ENCODE peak calls at places on chromosomes 16 and 17, in ten cellular contexts. I, U, P, L, S, K, M, J, W and R are unnamed samples.
A peak's percentile ranks its signal among the peaks of the same experiment; 100 is the strongest.

GRCh38 chr17:75250009-75250471 is 11.4 kb downstream of the GGA3 start:
- DNase-seq in I (peak; percentile 60), U (peak; percentile 88), P (no peak), L (no peak), S (no peak), K (no peak), M (no peak), J (no peak), W (no peak), R (no peak)

GRCh38 chr16:9647981-9648701 is 534.1 kb downstream of the GRIN2A start:
- DNase-seq in I (peak; percentile 34), U (no peak), P (no peak), L (peak; percentile 49), S (no peak), K (no peak), M (peak; percentile 10), J (no peak), W (no peak), R (peak; percentile 27)

GRCh38 chr17:9389116-9389515 is 186.5 kb downstream of the STX8 start:
- DNase-seq in I (peak; percentile 81), U (no peak), P (no peak), L (peak; percentile 40), S (no peak), K (no peak), M (peak; percentile 3), J (peak; percentile 56), W (no peak), R (peak; percentile 91)

GRCh38 chr16:88613911-88614817 is 24.2 kb upstream of the IL17C start:
- DNase-seq in I (no peak), U (no peak), P (no peak), L (no peak), S (no peak), K (no peak), M (no peak), J (no peak), W (no peak), R (no peak)

GRCh38 chr17:47604268-47604927 is 45.3 kb upstream of the KPNB1 start:
- DNase-seq in I (peak; percentile 26), U (no peak), P (no peak), L (no peak), S (no peak), K (no peak), M (peak; percentile 26), J (peak; percentile 81), W (no peak), R (no peak)

GRCh38 chr17:82941021-82942001 is 101.5 kb upstream of the ZNF750 start:
- DNase-seq in I (no peak), U (no peak), P (no peak), L (no peak), S (no peak), K (peak; percentile 16), M (no peak), J (no peak), W (peak; percentile 9), R (no peak)

GRCh38 chr17:70535986-70536385 is 366.7 kb downstream of the KCNJ2 start:
- DNase-seq in I (no peak), U (no peak), P (no peak), L (no peak), S (no peak), K (no peak), M (no peak), J (peak; percentile 32), W (no peak), R (no peak)

GRCh38 chr17:66711936-66712335 is 123.0 kb upstream of the CACNG5 start:
- DNase-seq in I (peak; percentile 18), U (no peak), P (no peak), L (no peak), S (peak; percentile 60), K (no peak), M (no peak), J (no peak), W (no peak), R (peak; percentile 90)

GRCh38 chr17:31859487-31860008 is 504 bp upstream of the COPRS start:
- DNase-seq in I (no peak), U (no peak), P (no peak), L (no peak), S (peak; percentile 34), K (no peak), M (no peak), J (no peak), W (no peak), R (peak; percentile 47)

GRCh38 chr16:49858200-49859129 is 2.6 kb upstream of the ZNF423 start:
- DNase-seq in I (peak; percentile 67), U (peak; percentile 51), P (no peak), L (peak; percentile 17), S (peak; percentile 67), K (no peak), M (no peak), J (no peak), W (peak; percentile 72), R (no peak)

GRCh38 chr17:79911430-79912399 is 72.5 kb upstream of the CBX4 start:
- DNase-seq in I (no peak), U (no peak), P (no peak), L (no peak), S (no peak), K (no peak), M (no peak), J (no peak), W (no peak), R (no peak)

GRCh38 chr16:86199871-86200700 is 301.1 kb downstream of the IRF8 start:
- DNase-seq in I (no peak), U (no peak), P (no peak), L (no peak), S (no peak), K (no peak), M (no peak), J (peak; percentile 80), W (no peak), R (no peak)

GRCh38 chr17:39757931-39758873 is 20.5 kb downstream of the GRB7 start:
- DNase-seq in I (no peak), U (peak; percentile 82), P (no peak), L (no peak), S (no peak), K (no peak), M (no peak), J (no peak), W (no peak), R (no peak)

GRCh38 chr16:49274936-49275730 is 6.5 kb downstream of the CBLN1 start:
- DNase-seq in I (no peak), U (no peak), P (no peak), L (no peak), S (peak; percentile 45), K (no peak), M (no peak), J (no peak), W (no peak), R (no peak)

GRCh38 chr17:36920032-36921000 is 17.0 kb upstream of the LHX1 start:
- DNase-seq in I (no peak), U (peak; percentile 50), P (no peak), L (peak; percentile 89), S (peak; percentile 53), K (no peak), M (no peak), J (no peak), W (no peak), R (peak; percentile 98)

GRCh38 chr17:8237175-8237574 is 10.7 kb downstream of the CTC1 start:
- DNase-seq in I (no peak), U (no peak), P (no peak), L (no peak), S (no peak), K (no peak), M (no peak), J (no peak), W (no peak), R (no peak)